ENCODE peak calls at places on chromosomes 1 and 21, in five cellular contexts. One of them, this sample, is unnamed.

GRCh38 chr21:36544545-36544944 is 64.6 kb upstream of the CLDN14 start:
- DNase-seq in adrenal gland: no peak
- DNase-seq in body of pancreas: no peak
- DNase-seq in IMR-90: no peak
- DNase-seq in uterus: no peak
- DNase-seq in this sample: no peak

GRCh38 chr1:114745351-114745750 is 12.4 kb downstream of the CSDE1 start:
- DNase-seq in body of pancreas: no peak
- DNase-seq in adrenal gland: no peak
- DNase-seq in uterus: no peak
- DNase-seq in IMR-90: peak; percentile 66
- DNase-seq in this sample: no peak

GRCh38 chr1:199403421-199404116 is 623.9 kb upstream of the NR5A2 start:
- DNase-seq in adrenal gland: no peak
- DNase-seq in uterus: no peak
- DNase-seq in body of pancreas: no peak
- DNase-seq in IMR-90: peak; percentile 85
- DNase-seq in this sample: peak; percentile 3

GRCh38 chr1:192160186-192160585 is 1.9 kb downstream of the RGS18 start:
- DNase-seq in adrenal gland: no peak
- DNase-seq in body of pancreas: no peak
- DNase-seq in IMR-90: peak; percentile 30
- DNase-seq in uterus: no peak
- DNase-seq in this sample: peak; percentile 65

GRCh38 chr1:118151312-118151937 is 33.6 kb downstream of the SPAG17 start:
- DNase-seq in body of pancreas: peak; percentile 78
- DNase-seq in adrenal gland: peak; percentile 53
- DNase-seq in uterus: no peak
- DNase-seq in IMR-90: peak; percentile 67
- DNase-seq in this sample: peak; percentile 64

GRCh38 chr1:181064030-181064594 is 24.4 kb upstream of the IER5 start:
- DNase-seq in uterus: no peak
- DNase-seq in adrenal gland: no peak
- DNase-seq in IMR-90: no peak
- DNase-seq in body of pancreas: no peak
- DNase-seq in this sample: peak; percentile 51

GRCh38 chr1:67560580-67561285 is 124.3 kb upstream of the GADD45A start:
- DNase-seq in uterus: peak; percentile 44
- DNase-seq in IMR-90: peak; percentile 18
- DNase-seq in body of pancreas: no peak
- DNase-seq in adrenal gland: no peak
- DNase-seq in this sample: no peak

GRCh38 chr1:31954607-31955283 is 16.6 kb upstream of the PTP4A2 start:
- DNase-seq in IMR-90: peak; percentile 99
- DNase-seq in body of pancreas: peak; percentile 61
- DNase-seq in adrenal gland: peak; percentile 72
- DNase-seq in uterus: peak; percentile 93
- DNase-seq in this sample: peak; percentile 78

GRCh38 chr1:6118415-6118814 is 61.7 kb downstream of the CHD5 start:
- DNase-seq in body of pancreas: no peak
- DNase-seq in IMR-90: peak; percentile 24
- DNase-seq in adrenal gland: no peak
- DNase-seq in uterus: no peak
- DNase-seq in this sample: no peak

GRCh38 chr1:151067185-151067584 is 3.4 kb upstream of the GABPB2 start:
- DNase-seq in uterus: no peak
- DNase-seq in body of pancreas: no peak
- DNase-seq in IMR-90: no peak
- DNase-seq in adrenal gland: no peak
- DNase-seq in this sample: no peak

GRCh38 chr1:5717031-5717682 is 275.1 kb downstream of the NPHP4 start:
- DNase-seq in body of pancreas: no peak
- DNase-seq in IMR-90: no peak
- DNase-seq in uterus: no peak
- DNase-seq in adrenal gland: no peak
- DNase-seq in this sample: peak; percentile 77

GRCh38 chr1:244761279-244761678 is 74.2 kb upstream of the COX20 start:
- DNase-seq in uterus: no peak
- DNase-seq in adrenal gland: no peak
- DNase-seq in IMR-90: no peak
- DNase-seq in body of pancreas: no peak
- DNase-seq in this sample: no peak

GRCh38 chr1:16628361-16629111 is 15.2 kb upstream of the NBPF1 start:
- DNase-seq in uterus: peak; percentile 28
- DNase-seq in IMR-90: no peak
- DNase-seq in adrenal gland: no peak
- DNase-seq in body of pancreas: peak; percentile 19
- DNase-seq in this sample: no peak

GRCh38 chr1:89799495-89799894 is 21.3 kb upstream of the LRRC8D start:
- DNase-seq in adrenal gland: no peak
- DNase-seq in IMR-90: no peak
- DNase-seq in uterus: no peak
- DNase-seq in body of pancreas: no peak
- DNase-seq in this sample: peak; percentile 89

GRCh38 chr1:67735806-67736627 is 51.0 kb downstream of the GADD45A start:
- DNase-seq in body of pancreas: peak; percentile 48
- DNase-seq in adrenal gland: no peak
- DNase-seq in IMR-90: peak; percentile 96
- DNase-seq in uterus: peak; percentile 84
- DNase-seq in this sample: no peak

GRCh38 chr1:94660994-94661393 is 119.4 kb upstream of the F3 start:
- DNase-seq in uterus: no peak
- DNase-seq in IMR-90: peak; percentile 43
- DNase-seq in body of pancreas: no peak
- DNase-seq in adrenal gland: no peak
- DNase-seq in this sample: no peak

GRCh38 chr1:240030236-240030635 is 61.4 kb upstream of the FMN2 start:
- DNase-seq in body of pancreas: no peak
- DNase-seq in IMR-90: peak; percentile 50
- DNase-seq in adrenal gland: no peak
- DNase-seq in uterus: no peak
- DNase-seq in this sample: no peak

GRCh38 chr1:219521325-219521724 is 91.6 kb downstream of the ZC3H11B start:
- DNase-seq in uterus: no peak
- DNase-seq in IMR-90: no peak
- DNase-seq in adrenal gland: no peak
- DNase-seq in body of pancreas: no peak
- DNase-seq in this sample: no peak

GRCh38 chr21:42302794-42303193 is 12.4 kb downstream of the TFF3 start:
- DNase-seq in uterus: no peak
- DNase-seq in IMR-90: no peak
- DNase-seq in adrenal gland: no peak
- DNase-seq in body of pancreas: no peak
- DNase-seq in this sample: no peak

GRCh38 chr21:42302292-42302650 is 12.9 kb downstream of the TFF3 start:
- DNase-seq in adrenal gland: no peak
- DNase-seq in IMR-90: no peak
- DNase-seq in body of pancreas: no peak
- DNase-seq in uterus: no peak
- DNase-seq in this sample: no peak

GRCh38 chr21:42300045-42300583 is 15.1 kb downstream of the TFF3 start:
- DNase-seq in body of pancreas: no peak
- DNase-seq in adrenal gland: no peak
- DNase-seq in uterus: no peak
- DNase-seq in IMR-90: no peak
- DNase-seq in this sample: no peak

GRCh38 chr21:42300956-42301355 is 14.3 kb downstream of the TFF3 start:
- DNase-seq in body of pancreas: no peak
- DNase-seq in adrenal gland: no peak
- DNase-seq in uterus: no peak
- DNase-seq in IMR-90: no peak
- DNase-seq in this sample: no peak

GRCh38 chr21:42301371-42302291 is 13.6 kb downstream of the TFF3 start:
- DNase-seq in adrenal gland: no peak
- DNase-seq in body of pancreas: no peak
- DNase-seq in uterus: peak; percentile 33
- DNase-seq in IMR-90: no peak
- DNase-seq in this sample: no peak
- TF ChIP-seq POLR2A in adrenal gland: no peak
- TF ChIP-seq POLR2A in body of pancreas: no peak
- TF ChIP-seq POLR2A in uterus: no peak
- TF ChIP-seq POLR2A in IMR-90: no peak
- TF ChIP-seq POLR2A in this sample: no peak

DNA sequence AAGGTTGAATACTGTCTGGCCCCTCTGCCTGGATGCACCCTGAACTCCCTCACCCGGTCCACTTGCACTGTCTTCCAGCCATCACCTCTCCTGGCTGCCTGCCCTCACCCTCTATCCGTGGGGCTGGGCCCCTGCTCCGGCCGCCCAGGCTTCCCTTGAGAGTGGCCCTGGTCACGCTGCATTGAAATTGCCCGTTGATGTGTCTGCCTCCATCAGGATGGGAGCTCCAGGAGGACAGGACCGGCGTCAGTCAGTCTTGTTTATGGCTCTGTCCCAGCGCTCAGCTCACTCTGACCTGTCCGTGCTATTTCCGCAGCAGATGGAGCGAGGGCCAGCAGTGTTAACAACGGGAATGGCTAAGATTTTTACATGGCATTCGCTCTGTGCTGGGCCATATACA is 34.9 kb downstream of the FOXO6 start:
- DNase-seq in IMR-90: no peak
- DNase-seq in uterus: no peak
- DNase-seq in body of pancreas: no peak
- DNase-seq in adrenal gland: no peak
- DNase-seq in this sample: no peak
- TF ChIP-seq POLR2A in IMR-90: no peak
- TF ChIP-seq POLR2A in uterus: no peak
- TF ChIP-seq POLR2A in body of pancreas: no peak
- TF ChIP-seq POLR2A in adrenal gland: no peak
- TF ChIP-seq POLR2A in this sample: no peak

DNA sequence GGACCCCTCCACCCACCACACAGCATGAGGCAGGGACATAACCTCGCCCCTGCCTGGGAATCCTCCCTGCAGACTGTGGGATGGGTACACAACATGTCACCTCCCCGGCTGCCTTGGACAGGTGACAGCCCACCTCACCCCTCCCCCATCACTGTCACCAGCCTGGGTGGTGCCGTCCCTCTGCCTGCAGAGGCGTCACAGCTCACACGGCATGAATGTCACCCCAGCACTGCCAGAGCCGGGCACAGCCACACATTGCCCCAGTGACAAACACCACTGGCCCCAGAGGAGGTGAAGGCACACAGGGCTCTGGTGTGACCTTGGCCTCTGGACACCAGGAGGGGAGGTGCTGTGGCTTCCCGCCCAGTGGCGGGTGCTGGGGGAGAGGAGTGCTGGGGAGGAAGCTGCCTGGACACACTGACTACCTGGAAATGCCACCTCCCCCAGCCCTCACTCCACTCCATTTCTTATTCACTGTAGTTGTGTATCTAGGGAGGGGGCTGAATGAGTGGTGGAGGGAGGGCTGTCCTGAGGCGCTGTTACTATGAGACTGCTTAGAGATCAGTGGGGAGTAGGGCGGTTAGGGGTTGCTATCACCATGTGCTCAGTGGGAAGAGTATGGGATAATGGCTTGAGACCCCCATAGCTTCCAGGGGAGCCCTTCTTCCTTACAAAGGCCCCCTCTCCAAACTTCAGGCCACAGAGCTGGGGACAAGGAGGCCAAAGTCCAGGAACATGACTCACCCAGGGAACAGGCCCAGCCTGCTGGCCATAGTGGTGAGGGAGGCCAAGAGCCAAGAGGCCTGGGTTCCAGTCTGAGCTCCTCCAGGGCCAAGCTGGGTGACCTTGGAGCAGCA is 40.3 kb downstream of the AHDC1 start:
- DNase-seq in body of pancreas: peak; percentile 93
- DNase-seq in IMR-90: peak; percentile 46
- DNase-seq in adrenal gland: peak; percentile 69
- DNase-seq in uterus: peak; percentile 68
- DNase-seq in this sample: no peak
- TF ChIP-seq POLR2A in body of pancreas: peak; percentile 49
- TF ChIP-seq POLR2A in IMR-90: no peak
- TF ChIP-seq POLR2A in adrenal gland: no peak
- TF ChIP-seq POLR2A in uterus: no peak
- TF ChIP-seq POLR2A in this sample: no peak

DNA sequence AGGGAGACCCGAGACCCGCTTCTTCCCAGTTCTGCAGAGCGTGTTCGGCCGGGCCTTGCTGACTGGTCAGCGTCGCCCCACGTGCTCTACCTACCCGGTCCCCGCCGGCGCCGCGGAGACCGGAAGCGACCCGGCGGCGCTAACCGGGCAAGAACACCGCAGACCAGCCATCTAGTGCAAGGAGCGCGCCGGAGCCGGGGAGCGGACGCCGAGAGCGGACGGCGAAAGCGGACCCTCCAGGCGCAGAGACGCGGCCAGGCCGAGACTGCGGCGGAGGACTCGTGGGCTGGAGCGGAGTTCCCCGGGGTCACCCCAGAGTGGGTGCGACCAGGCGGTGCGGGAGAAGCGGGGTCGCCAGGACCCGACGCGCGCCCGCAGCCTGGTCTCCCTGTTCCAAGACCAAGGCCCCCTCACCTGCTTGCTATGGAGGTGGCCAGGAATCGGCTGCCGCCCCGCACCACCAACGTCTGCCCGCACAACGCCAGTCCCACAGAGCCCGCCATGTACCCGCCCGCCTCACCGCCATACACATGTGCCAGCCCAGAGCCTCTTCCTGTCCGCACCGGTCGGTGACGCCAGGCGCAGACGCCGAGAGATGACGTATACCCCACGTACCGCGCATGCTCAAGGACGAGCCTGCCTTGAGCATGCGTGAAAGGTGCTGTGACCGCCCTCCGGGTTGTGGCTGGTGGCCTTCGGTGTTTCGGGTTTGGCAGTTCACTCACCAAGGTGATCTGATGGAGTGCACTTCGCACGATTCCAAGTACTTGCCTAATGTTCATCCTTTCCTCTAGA is at the start of gene WDR4:
- DNase-seq in adrenal gland: peak; percentile 97
- DNase-seq in uterus: peak; percentile 97
- DNase-seq in IMR-90: peak; percentile 97
- DNase-seq in body of pancreas: peak; percentile 97
- DNase-seq in this sample: peak; percentile 97
- TF ChIP-seq POLR2A in adrenal gland: peak; percentile 53
- TF ChIP-seq POLR2A in uterus: peak; percentile 55
- TF ChIP-seq POLR2A in IMR-90: peak; percentile 83
- TF ChIP-seq POLR2A in body of pancreas: peak; percentile 90
- TF ChIP-seq POLR2A in this sample: peak; percentile 91

DNA sequence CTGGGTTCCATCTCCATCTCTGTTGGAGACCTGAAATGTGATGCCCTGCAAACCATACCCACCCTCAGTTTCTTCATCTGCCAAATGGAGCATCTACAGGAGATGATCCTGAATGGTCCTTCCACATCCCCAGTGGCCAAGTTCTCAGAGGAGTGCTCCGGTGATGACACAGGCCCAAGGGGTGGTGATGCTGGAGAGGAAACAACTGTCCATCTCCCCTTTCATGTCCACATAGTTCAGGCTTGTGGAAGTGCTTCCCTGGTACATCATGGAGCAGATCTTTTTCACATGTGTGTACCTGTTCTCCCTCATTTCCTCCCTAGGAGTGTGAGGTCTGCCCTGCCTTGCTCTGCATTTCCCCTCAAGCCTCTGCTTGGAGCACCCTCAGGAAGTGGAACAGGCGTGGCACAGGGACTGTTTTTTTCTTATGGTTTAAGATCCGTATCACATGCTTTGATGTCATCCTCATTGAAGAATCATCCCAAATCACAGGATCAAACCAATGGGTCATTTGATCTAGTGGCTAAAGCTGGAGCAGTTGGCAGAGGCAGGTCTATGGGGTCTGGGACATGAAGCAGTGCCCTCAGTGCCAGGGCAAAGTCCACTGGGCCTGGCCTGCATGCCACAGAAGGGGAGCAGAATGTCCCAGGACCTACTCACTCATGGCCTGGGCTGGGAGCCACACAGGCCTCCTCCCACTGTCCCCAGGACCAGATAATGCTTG is 8.2 kb upstream of the TRIM63 start:
- DNase-seq in adrenal gland: no peak
- DNase-seq in body of pancreas: peak; percentile 82
- DNase-seq in uterus: no peak
- DNase-seq in IMR-90: no peak
- DNase-seq in this sample: no peak
- TF ChIP-seq POLR2A in adrenal gland: no peak
- TF ChIP-seq POLR2A in body of pancreas: no peak
- TF ChIP-seq POLR2A in uterus: no peak
- TF ChIP-seq POLR2A in IMR-90: no peak
- TF ChIP-seq POLR2A in this sample: no peak

This sample was measured in NB4.